ENCODE peak calls at places on chromosomes 6 and 20, in nine cellular contexts. One of them, this sample, is unnamed.

GRCh38 chr6:32816746-32817204 is at the start of gene HLA-DOB:
- DNase-seq in SW 1271: no peak
- DNase-seq in foreskin fibroblast: no peak
- DNase-seq in A673: peak
- DNase-seq in HEK293T: peak
- DNase-seq in left ventricle myocardium superior: no peak
- DNase-seq in GM03348: no peak
- DNase-seq in GM12865: peak
- DNase-seq in SK-N-DZ: no peak
- DNase-seq in this sample: no peak

GRCh38 chr20:42483694-42484303 is 705.9 kb downstream of the PTPRT start:
- DNase-seq in HEK293T: peak
- DNase-seq in GM03348: no peak
- DNase-seq in foreskin fibroblast: no peak
- DNase-seq in GM12865: peak
- DNase-seq in A673: peak
- DNase-seq in SK-N-DZ: peak
- DNase-seq in left ventricle myocardium superior: peak
- DNase-seq in SW 1271: no peak
- DNase-seq in this sample: no peak

GRCh38 chr20:47727170-47727880 is 58.0 kb downstream of the SULF2 start:
- DNase-seq in SK-N-DZ: no peak
- DNase-seq in foreskin fibroblast: no peak
- DNase-seq in A673: no peak
- DNase-seq in left ventricle myocardium superior: peak
- DNase-seq in GM03348: no peak
- DNase-seq in SW 1271: no peak
- DNase-seq in GM12865: peak
- DNase-seq in HEK293T: no peak
- DNase-seq in this sample: no peak

GRCh38 chr6:157436200-157436943 is 55.4 kb downstream of the ZDHHC14 start:
- DNase-seq in foreskin fibroblast: no peak
- DNase-seq in GM03348: no peak
- DNase-seq in HEK293T: no peak
- DNase-seq in SK-N-DZ: no peak
- DNase-seq in GM12865: no peak
- DNase-seq in A673: no peak
- DNase-seq in SW 1271: no peak
- DNase-seq in left ventricle myocardium superior: no peak
- DNase-seq in this sample: no peak

GRCh38 chr20:37580069-37580468 is 52.4 kb upstream of the BLCAP start:
- DNase-seq in GM12865: no peak
- DNase-seq in SW 1271: no peak
- DNase-seq in HEK293T: no peak
- DNase-seq in A673: no peak
- DNase-seq in SK-N-DZ: no peak
- DNase-seq in foreskin fibroblast: no peak
- DNase-seq in left ventricle myocardium superior: no peak
- DNase-seq in GM03348: no peak
- DNase-seq in this sample: no peak

GRCh38 chr6:148285205-148285604 is 57.4 kb upstream of the SASH1 start:
- DNase-seq in SK-N-DZ: no peak
- DNase-seq in foreskin fibroblast: no peak
- DNase-seq in GM03348: no peak
- DNase-seq in GM12865: no peak
- DNase-seq in SW 1271: no peak
- DNase-seq in HEK293T: no peak
- DNase-seq in A673: no peak
- DNase-seq in left ventricle myocardium superior: no peak
- DNase-seq in this sample: no peak

GRCh38 chr6:37690964-37691735 is 6.5 kb downstream of the MDGA1 start:
- DNase-seq in SK-N-DZ: no peak
- DNase-seq in GM03348: no peak
- DNase-seq in foreskin fibroblast: no peak
- DNase-seq in left ventricle myocardium superior: no peak
- DNase-seq in SW 1271: no peak
- DNase-seq in GM12865: no peak
- DNase-seq in A673: no peak
- DNase-seq in HEK293T: no peak
- DNase-seq in this sample: no peak

GRCh38 chr6:79031821-79032590 is 46.0 kb downstream of the PHIP start:
- DNase-seq in foreskin fibroblast: peak
- DNase-seq in GM12865: no peak
- DNase-seq in left ventricle myocardium superior: no peak
- DNase-seq in SK-N-DZ: no peak
- DNase-seq in A673: no peak
- DNase-seq in HEK293T: no peak
- DNase-seq in GM03348: peak
- DNase-seq in SW 1271: no peak
- DNase-seq in this sample: no peak

GRCh38 chr20:6746901-6747609 is 20.4 kb upstream of the BMP2 start:
- DNase-seq in HEK293T: no peak
- DNase-seq in GM03348: no peak
- DNase-seq in foreskin fibroblast: no peak
- DNase-seq in left ventricle myocardium superior: no peak
- DNase-seq in GM12865: peak
- DNase-seq in A673: no peak
- DNase-seq in SK-N-DZ: no peak
- DNase-seq in SW 1271: no peak
- DNase-seq in this sample: peak

GRCh38 chr6:74607934-74608333 is 597.9 kb downstream of the COL12A1 start:
- DNase-seq in SK-N-DZ: no peak
- DNase-seq in GM03348: no peak
- DNase-seq in HEK293T: no peak
- DNase-seq in SW 1271: no peak
- DNase-seq in left ventricle myocardium superior: no peak
- DNase-seq in A673: no peak
- DNase-seq in foreskin fibroblast: no peak
- DNase-seq in GM12865: no peak
- DNase-seq in this sample: no peak

This sample was measured in epithelial cell of proximal tubule.